ENCODE peak calls at places on chromosomes 13 and 19, in eight cellular contexts. U is ascending aorta; Q is uterus; S is esophagus squamous epithelium; N is MG63; M is CD4-positive, alpha-beta T cell; J is left ventricle myocardium inferior; X is OCI-LY7. L is an unnamed sample. For H3K9me3, the result is how much of the 10 kb centered on the place peaks cover.

GRCh38 chr19:48424694-48425219 is 21.0 kb upstream of the GRWD1 start:
- DNase-seq in U (no peak), Q (no peak), S (no peak), N (peak), M (no peak), J (no peak), X (peak), L (peak)

GRCh38 chr13:62357887-62358645 is 942.4 kb upstream of the PCDH20 start:
- DNase-seq in U (no peak), Q (no peak), S (no peak), N (peak), M (no peak), J (no peak), X (peak), L (peak)

GRCh38 chr13:112871742-112872141 is 97.3 kb upstream of the MCF2L start:
- DNase-seq in U (no peak), Q (no peak), S (no peak), N (no peak), M (no peak), J (no peak), X (no peak), L (no peak)

GRCh38 chr19:31284621-31285020 is 64.6 kb downstream of the TSHZ3 start:
- DNase-seq in U (no peak), Q (no peak), S (no peak), N (no peak), M (no peak), J (no peak), X (no peak), L (no peak)

GRCh38 chr13:23969672-23970071 is 72.4 kb upstream of the C1QTNF9B start:
- DNase-seq in U (no peak), Q (no peak), S (no peak), N (no peak), M (no peak), J (no peak), X (no peak), L (no peak)

GRCh38 chr19:45828523-45828922 is 13.4 kb upstream of the RSPH6A start:
- DNase-seq in U (no peak), Q (no peak), S (no peak), N (no peak), M (no peak), J (no peak), X (no peak), L (no peak)

GRCh38 chr19:35045667-35046300 is 4.3 kb downstream of the HPN start:
- DNase-seq in U (no peak), Q (no peak), S (no peak), N (peak), M (no peak), J (no peak), X (peak), L (peak)

GRCh38 chr19:45985321-45985720 is 9.9 kb upstream of the CCDC61 start:
- DNase-seq in U (no peak), Q (no peak), S (no peak), N (no peak), M (no peak), J (no peak), X (no peak), L (no peak)

GRCh38 chr19:48994035-48994386 is 324 bp downstream of the RUVBL2 start:
- DNase-seq in U (no peak), Q (no peak), S (no peak), N (peak), M (no peak), J (no peak), X (no peak), L (no peak)

GRCh38 chr19:9431475-9431874 is 3.9 kb downstream of the ZNF266 start:
- DNase-seq in U (no peak), Q (no peak), S (no peak), N (peak), M (peak), J (peak), X (peak), L (peak)

GRCh38 chr13:75363371-75363770 is 118.6 kb downstream of the TBC1D4 start:
- DNase-seq in U (no peak), Q (no peak), S (no peak), N (no peak), M (no peak), J (no peak), X (peak), L (no peak)

GRCh38 chr19:34232566-34233481 is 21.5 kb upstream of the GARRE1 start:
- DNase-seq in U (no peak), Q (peak), S (no peak), N (peak), M (no peak), J (peak), X (no peak), L (peak)

GRCh38 chr13:109790071-109790470 is 3.7 kb upstream of the IRS2 start:
- DNase-seq in U (no peak), Q (no peak), S (no peak), N (no peak), M (no peak), J (no peak), X (no peak), L (no peak)

GRCh38 chr13:88507909-88508308 is 836.7 kb downstream of the SLITRK5 start:
- DNase-seq in U (no peak), Q (no peak), S (no peak), N (no peak), M (no peak), J (no peak), X (no peak), L (no peak)
- H3K9me3 ChIP-seq in U (under half), Q (under half), S (under half), N (under half), M (under half), J (half or more), X (under half), L (under half)

GRCh38 chr19:56643460-56643763 is 453 bp downstream of the SMIM17 start:
- DNase-seq in U (no peak), Q (no peak), S (no peak), N (no peak), M (no peak), J (no peak), X (no peak), L (no peak)

GRCh38 chr19:56633021-56633420 is 9.9 kb upstream of the SMIM17 start:
- DNase-seq in U (no peak), Q (no peak), S (no peak), N (no peak), M (no peak), J (no peak), X (no peak), L (no peak)

GRCh38 chr19:56639217-56639616 is 3.7 kb upstream of the SMIM17 start:
- DNase-seq in U (no peak), Q (no peak), S (no peak), N (no peak), M (no peak), J (no peak), X (peak), L (peak)

GRCh38 chr19:56642711-56643459 is at the start of gene SMIM17:
- DNase-seq in U (no peak), Q (no peak), S (no peak), N (no peak), M (no peak), J (no peak), X (no peak), L (no peak)

DNA sequence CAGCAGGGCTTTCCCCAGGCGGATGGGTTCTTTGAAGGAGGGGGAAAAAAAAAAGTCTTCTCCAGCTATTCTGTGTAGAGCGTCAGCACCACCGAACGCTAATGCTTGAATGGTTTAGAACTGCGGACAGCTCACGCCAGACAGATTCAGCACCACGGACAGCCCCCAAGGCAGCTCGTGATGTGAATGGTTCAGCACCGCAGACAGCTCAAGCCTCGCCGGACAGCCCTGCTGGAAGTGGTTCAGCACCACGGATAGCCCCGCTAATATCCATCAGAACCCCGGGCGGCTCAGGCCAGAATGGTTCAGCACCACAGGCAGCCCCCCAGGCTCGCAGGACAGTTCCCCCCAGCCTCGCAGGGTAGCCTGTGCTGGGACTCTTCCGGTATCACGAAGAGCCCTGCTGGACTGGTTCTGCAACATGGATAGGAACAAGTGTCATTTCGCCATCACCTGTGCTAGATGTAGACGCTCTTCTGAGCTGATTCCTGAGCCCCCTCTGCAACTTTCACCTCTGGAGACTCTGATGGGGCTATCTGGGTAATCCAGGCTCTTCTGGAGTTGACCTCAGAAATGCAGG is 4.9 kb upstream of the SMIM17 start:
- DNase-seq in U (no peak), Q (peak), S (no peak), N (peak), M (no peak), J (peak), X (peak), L (peak)
- H3K9me3 ChIP-seq in U (half or more), Q (under half), S (under half), N (under half), M (half or more), J (under half), X (under half), L (half or more)

GRCh38 chr19:36997152-36997842 is 80.9 kb upstream of the ZNF420 start:
- DNase-seq in U (no peak), Q (no peak), S (no peak), N (no peak), M (no peak), J (no peak), X (no peak), L (no peak)
- H3K9me3 ChIP-seq in U (half or more), Q (under half), S (under half), N (under half), M (half or more), J (half or more), X (under half), L (under half)

DNA sequence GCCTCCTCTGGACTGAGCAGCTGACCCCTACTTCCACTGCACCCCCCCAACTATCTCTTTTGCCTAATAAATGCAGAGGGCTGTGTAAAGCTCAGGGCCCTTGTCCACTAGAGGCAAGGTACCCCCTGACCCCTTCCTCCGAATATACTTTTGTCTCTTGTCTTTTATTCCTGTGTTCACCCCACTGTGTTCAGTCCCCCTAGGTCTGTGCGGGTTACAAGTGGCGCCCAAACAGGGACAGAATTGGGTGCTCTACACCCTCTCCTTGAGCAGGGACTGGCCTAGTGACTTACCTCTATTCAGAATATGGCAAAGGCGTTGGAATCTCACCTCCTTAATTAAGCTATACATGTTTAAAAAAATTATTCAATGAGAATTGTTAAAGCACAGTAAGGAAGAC is 15.0 kb downstream of the ZNF350 start:
- DNase-seq in U (no peak), Q (no peak), S (no peak), N (peak), M (no peak), J (no peak), X (peak), L (no peak)
- H3K9me3 ChIP-seq in U (half or more), Q (half or more), S (half or more), N (half or more), M (half or more), J (half or more), X (under half), L (half or more)

GRCh38 chr13:103671547-103671946 is 605.3 kb upstream of the SLC10A2 start:
- DNase-seq in U (no peak), Q (no peak), S (no peak), N (no peak), M (no peak), J (no peak), X (no peak), L (no peak)
- H3K9me3 ChIP-seq in U (under half), Q (under half), S (under half), N (under half), M (under half), J (under half), X (under half), L (under half)

GRCh38 chr13:69477451-69477850 is 630.2 kb upstream of the ATXN8OS start:
- DNase-seq in U (no peak), Q (no peak), S (no peak), N (no peak), M (no peak), J (no peak), X (no peak), L (no peak)

GRCh38 chr13:69468624-69469023 is 639.0 kb upstream of the ATXN8OS start:
- DNase-seq in U (no peak), Q (no peak), S (no peak), N (no peak), M (no peak), J (no peak), X (no peak), L (no peak)

GRCh38 chr13:69474286-69474685 is 633.3 kb upstream of the ATXN8OS start:
- DNase-seq in U (no peak), Q (no peak), S (no peak), N (no peak), M (no peak), J (no peak), X (no peak), L (peak)
- H3K9me3 ChIP-seq in U (under half), Q (under half), S (under half), N (under half), M (under half), J (under half), X (under half), L (under half)

DNA sequence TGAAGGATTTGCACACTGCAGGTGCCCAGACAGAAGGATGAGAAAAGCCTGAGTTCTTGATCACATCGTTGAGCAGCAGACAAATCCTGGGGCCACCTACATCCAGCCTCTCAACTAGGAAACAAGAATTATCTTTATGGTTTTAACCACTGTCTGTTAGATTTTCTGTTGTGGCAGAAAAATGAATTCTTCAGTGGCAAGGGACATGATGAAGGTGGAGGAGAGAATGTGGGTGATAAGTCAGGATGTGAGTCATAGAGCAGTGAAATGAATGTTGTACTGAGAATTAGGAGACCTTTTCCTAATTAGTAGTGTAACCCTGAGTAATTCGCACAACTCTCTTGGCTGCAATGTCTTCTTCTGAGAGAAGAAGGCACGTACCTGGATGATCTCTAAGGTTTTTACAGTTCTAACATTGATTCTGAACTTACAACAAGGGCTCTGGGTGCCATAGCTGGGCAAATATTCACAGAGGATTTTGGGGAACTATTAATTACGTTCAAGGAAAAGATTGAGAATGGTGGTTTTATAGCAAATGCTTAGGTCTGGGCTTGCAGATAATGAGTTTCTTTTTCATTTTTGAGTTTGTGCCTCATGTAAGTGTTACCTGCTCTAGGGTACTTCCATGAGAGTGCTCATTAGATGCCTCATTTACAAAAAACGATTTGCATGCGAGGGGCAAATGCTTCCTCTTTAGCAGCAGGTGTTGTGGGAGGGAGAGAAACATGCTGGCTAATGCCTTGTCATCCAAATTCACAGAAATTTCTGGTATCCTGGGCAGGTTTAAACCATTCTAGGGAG is 111.0 kb upstream of the KL start:
- DNase-seq in U (no peak), Q (no peak), S (no peak), N (no peak), M (no peak), J (no peak), X (no peak), L (peak)
- H3K9me3 ChIP-seq in U (under half), Q (under half), S (under half), N (under half), M (under half), J (under half), X (under half), L (under half)

L was measured in PC-3.